ENCODE peak calls at places on chromosomes 7 and 10, in six cellular contexts. A is T-helper 9 cell, B is RKO, O is RWPE2, J is RCC 7860, L is neural progenitor cell. D is an unnamed sample.

GRCh38 chr10:43123361-43124093 is 14.7 kb upstream of the CSGALNACT2 start:
- DNase-seq in L (no peak), O (no peak), A (no peak), B (no peak), J (no peak), D (no peak)

GRCh38 chr10:125451319-125451718 is 231.6 kb downstream of the TEX36 start:
- DNase-seq in A (no peak), B (no peak), J (no peak), O (no peak), L (no peak), D (no peak)

GRCh38 chr10:59657724-59658123 is 51.9 kb downstream of the SLC16A9 start:
- DNase-seq in B (no peak), J (no peak), O (no peak), L (no peak), A (no peak), D (no peak)

GRCh38 chr10:74134240-74134820 is 16.3 kb downstream of the AP3M1 start:
- DNase-seq in B (no peak), J (no peak), L (no peak), O (no peak), A (no peak), D (peak; percentile 40)

GRCh38 chr10:133359972-133360610 is 2.3 kb upstream of the FUOM start:
- DNase-seq in B (no peak), L (no peak), A (no peak), O (no peak), J (no peak), D (no peak)

GRCh38 chr7:47211467-47212121 is 370.3 kb downstream of the TNS3 start:
- DNase-seq in B (no peak), A (no peak), L (no peak), J (no peak), O (no peak), D (no peak)

GRCh38 chr10:112490543-112490942 is 43.5 kb downstream of the VTI1A start:
- DNase-seq in J (no peak), A (no peak), O (no peak), L (no peak), B (no peak), D (peak; percentile 39)

GRCh38 chr10:47402681-47403301 is 18.7 kb upstream of the ZNF488 start:
- DNase-seq in L (peak; percentile 29), O (peak; percentile 79), A (no peak), B (peak; percentile 79), J (peak; percentile 94), D (peak; percentile 87)

GRCh38 chr7:17991866-17992648 is 35.6 kb downstream of the PRPS1L1 start:
- DNase-seq in L (peak; percentile 36), J (no peak), B (no peak), A (no peak), O (no peak), D (no peak)

GRCh38 chr10:95987685-95988426 is 55.5 kb upstream of the CCNJ start:
- DNase-seq in A (no peak), B (no peak), O (no peak), J (no peak), L (no peak), D (no peak)

GRCh38 chr10:101965075-101965765 is 90.8 kb downstream of the ARMH3 start:
- DNase-seq in A (no peak), J (no peak), O (no peak), B (no peak), L (no peak), D (peak; percentile 27)

D was measured in endothelial cell of umbilical vein.